ENCODE peak calls at places on chromosomes 1 and 21, in four cellular contexts. One of them, this sample, is unnamed.

GRCh38 chr1:152037920-152038658 is 1.3 kb upstream of the S100A11 start:
- DNase-seq in HCT116: no peak
- DNase-seq in right lobe of liver: no peak
- DNase-seq in stomach: no peak
- DNase-seq in this sample: no peak

GRCh38 chr21:46119565-46120271 is 21.8 kb downstream of the COL6A2 start:
- DNase-seq in stomach: no peak
- DNase-seq in right lobe of liver: peak; percentile 19
- DNase-seq in HCT116: no peak
- DNase-seq in this sample: peak; percentile 58

GRCh38 chr21:28636988-28637691 is 355.5 kb downstream of the LTN1 start:
- DNase-seq in stomach: no peak
- DNase-seq in right lobe of liver: no peak
- DNase-seq in HCT116: no peak
- DNase-seq in this sample: no peak

GRCh38 chr1:27071049-27071416 is 58.4 kb upstream of the TENT5B start:
- DNase-seq in HCT116: no peak
- DNase-seq in stomach: no peak
- DNase-seq in right lobe of liver: no peak
- DNase-seq in this sample: no peak

GRCh38 chr1:192610114-192610958 is 25.6 kb upstream of the RGS13 start:
- DNase-seq in stomach: no peak
- DNase-seq in HCT116: peak; percentile 15
- DNase-seq in right lobe of liver: no peak
- DNase-seq in this sample: no peak

GRCh38 chr1:23242414-23242813 is 25.1 kb upstream of the HTR1D start:
- DNase-seq in stomach: no peak
- DNase-seq in HCT116: peak; percentile 2
- DNase-seq in right lobe of liver: no peak
- DNase-seq in this sample: no peak

GRCh38 chr1:177209357-177209756 is 38.6 kb downstream of the BRINP2 start:
- DNase-seq in right lobe of liver: peak; percentile 42
- DNase-seq in stomach: peak; percentile 54
- DNase-seq in HCT116: no peak
- DNase-seq in this sample: peak; percentile 90

GRCh38 chr1:27382950-27383627 is at the start of gene CD164L2:
- DNase-seq in right lobe of liver: no peak
- DNase-seq in stomach: peak; percentile 85
- DNase-seq in HCT116: no peak
- DNase-seq in this sample: no peak

GRCh38 chr1:172275478-172275877 is 145.0 kb upstream of the C1orf105 start:
- DNase-seq in HCT116: no peak
- DNase-seq in right lobe of liver: no peak
- DNase-seq in stomach: no peak
- DNase-seq in this sample: no peak

GRCh38 chr1:153025797-153026196 is 5.2 kb upstream of the SPRR1B start:
- DNase-seq in stomach: no peak
- DNase-seq in HCT116: no peak
- DNase-seq in right lobe of liver: no peak
- DNase-seq in this sample: no peak

GRCh38 chr1:156413310-156414246 is 44.6 kb downstream of the RHBG start:
- DNase-seq in stomach: no peak
- DNase-seq in HCT116: no peak
- DNase-seq in right lobe of liver: no peak
- DNase-seq in this sample: no peak

GRCh38 chr1:198669023-198669698 is 30.3 kb downstream of the PTPRC start:
- DNase-seq in stomach: no peak
- DNase-seq in right lobe of liver: no peak
- DNase-seq in HCT116: peak; percentile 37
- DNase-seq in this sample: no peak

GRCh38 chr1:20469406-20470076 is 16.5 kb downstream of the CAMK2N1 start:
- DNase-seq in right lobe of liver: no peak
- DNase-seq in stomach: no peak
- DNase-seq in HCT116: no peak
- DNase-seq in this sample: no peak

GRCh38 chr1:165144757-165145397 is 211.6 kb downstream of the LMX1A start:
- DNase-seq in HCT116: peak; percentile 47
- DNase-seq in right lobe of liver: peak; percentile 28
- DNase-seq in stomach: peak; percentile 56
- DNase-seq in this sample: no peak

GRCh38 chr1:192749349-192749748 is 59.5 kb upstream of the RGS2 start:
- DNase-seq in right lobe of liver: no peak
- DNase-seq in stomach: no peak
- DNase-seq in HCT116: no peak
- DNase-seq in this sample: no peak

GRCh38 chr1:183277821-183278735 is 92.0 kb downstream of the LAMC2 start:
- DNase-seq in stomach: peak; percentile 14
- DNase-seq in HCT116: no peak
- DNase-seq in right lobe of liver: no peak
- DNase-seq in this sample: no peak

GRCh38 chr1:18923721-18924610 is 21.6 kb upstream of the ALDH4A1 start:
- DNase-seq in HCT116: no peak
- DNase-seq in right lobe of liver: no peak
- DNase-seq in stomach: no peak
- DNase-seq in this sample: no peak

DNA sequence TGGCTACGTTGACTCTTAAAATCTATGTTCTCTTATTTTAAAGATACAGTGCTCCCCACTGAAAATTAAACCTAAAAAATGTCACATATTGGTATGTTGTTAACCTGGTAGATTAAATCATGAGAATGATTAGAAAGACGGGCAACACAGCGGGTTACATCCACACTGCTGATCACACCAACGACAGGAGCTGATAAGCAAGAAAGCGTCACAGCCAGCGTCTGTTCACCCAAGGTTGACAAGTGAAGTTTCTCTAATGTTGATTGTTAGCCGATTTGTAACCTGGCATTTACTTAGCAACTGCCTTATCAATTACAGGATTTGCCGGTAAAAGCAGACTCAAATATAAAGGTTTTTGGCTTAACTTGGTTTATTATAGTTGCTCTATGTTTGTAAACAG is 149.3 kb downstream of the NR5A2 start:
- DNase-seq in right lobe of liver: no peak
- DNase-seq in HCT116: no peak
- DNase-seq in stomach: no peak
- DNase-seq in this sample: no peak
- TF ChIP-seq CTCF in right lobe of liver: no peak
- TF ChIP-seq CTCF in HCT116: no peak
- TF ChIP-seq CTCF in stomach: no peak
- TF ChIP-seq CTCF in this sample: no peak

DNA sequence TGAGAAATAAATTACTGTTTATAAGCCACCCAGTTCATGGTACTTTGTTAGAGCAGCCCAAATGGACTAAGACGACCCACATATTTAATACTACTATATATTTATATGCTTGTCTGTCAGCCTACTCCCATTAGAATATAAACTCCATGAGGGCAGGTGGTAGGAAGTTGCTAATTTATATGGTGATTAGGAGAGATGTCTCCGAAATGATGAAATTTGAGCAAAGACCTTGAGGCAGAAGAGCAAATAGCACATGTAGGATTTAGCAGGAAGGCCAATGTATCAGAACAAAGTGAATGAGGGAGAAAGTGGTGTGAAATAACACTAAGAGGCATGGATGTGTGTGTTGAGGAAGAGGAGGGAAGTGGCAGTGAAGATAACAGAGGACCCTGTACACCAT is 10.6 kb upstream of the SLFNL1 start:
- DNase-seq in right lobe of liver: no peak
- DNase-seq in HCT116: no peak
- DNase-seq in stomach: no peak
- DNase-seq in this sample: no peak
- H3K4me1 ChIP-seq in right lobe of liver: no peaks in the 10 kb centered on the region
- H3K4me1 ChIP-seq in HCT116: no peaks in the 10 kb centered on the region
- H3K4me1 ChIP-seq in stomach: no peaks in the 10 kb centered on the region
- H3K4me1 ChIP-seq in this sample: no peaks in the 10 kb centered on the region

GRCh38 chr1:39689635-39690034 is 1.6 kb downstream of the HPCAL4 start:
- DNase-seq in right lobe of liver: no peak
- DNase-seq in stomach: no peak
- DNase-seq in HCT116: no peak
- DNase-seq in this sample: no peak

GRCh38 chr1:39692152-39693064 is 1.2 kb upstream of the HPCAL4 start:
- DNase-seq in right lobe of liver: no peak
- DNase-seq in HCT116: no peak
- DNase-seq in stomach: peak; percentile 51
- DNase-seq in this sample: no peak

GRCh38 chr1:39691383-39692151 is at the start of gene HPCAL4:
- DNase-seq in stomach: peak; percentile 96
- DNase-seq in HCT116: peak; percentile 74
- DNase-seq in right lobe of liver: peak; percentile 79
- DNase-seq in this sample: peak; percentile 89

GRCh38 chr1:39690225-39690624 is 1.0 kb downstream of the HPCAL4 start:
- DNase-seq in HCT116: no peak
- DNase-seq in stomach: no peak
- DNase-seq in right lobe of liver: no peak
- DNase-seq in this sample: no peak

DNA sequence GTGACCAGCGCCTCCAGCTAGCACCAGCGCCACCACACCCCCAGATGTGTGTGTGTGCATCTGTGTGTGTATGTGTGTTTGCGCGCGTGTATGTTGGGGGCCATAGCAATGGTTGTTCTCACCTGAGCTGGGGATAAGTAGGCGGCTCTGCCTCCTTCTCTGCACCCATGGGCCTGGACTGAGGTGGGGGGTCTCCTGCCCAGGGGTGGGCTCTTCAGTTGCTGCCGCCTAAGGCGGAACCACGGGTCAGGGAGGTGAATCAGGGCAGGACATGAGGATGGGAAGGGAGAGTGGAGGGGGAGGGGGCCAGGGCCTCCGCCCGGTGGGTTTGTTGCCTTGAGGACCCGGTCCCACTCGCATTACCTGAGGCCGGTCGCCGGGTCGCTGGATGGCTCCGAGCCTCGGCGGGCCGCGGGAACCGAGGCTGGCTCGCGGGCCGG is 270 bp downstream of the HPCAL4 start:
- DNase-seq in HCT116: no peak
- DNase-seq in right lobe of liver: no peak
- DNase-seq in stomach: no peak
- DNase-seq in this sample: no peak
- TF ChIP-seq POLR2A in HCT116: no peak
- TF ChIP-seq POLR2A in right lobe of liver: no peak
- TF ChIP-seq POLR2A in stomach: no peak
- TF ChIP-seq POLR2A in this sample: no peak

DNA sequence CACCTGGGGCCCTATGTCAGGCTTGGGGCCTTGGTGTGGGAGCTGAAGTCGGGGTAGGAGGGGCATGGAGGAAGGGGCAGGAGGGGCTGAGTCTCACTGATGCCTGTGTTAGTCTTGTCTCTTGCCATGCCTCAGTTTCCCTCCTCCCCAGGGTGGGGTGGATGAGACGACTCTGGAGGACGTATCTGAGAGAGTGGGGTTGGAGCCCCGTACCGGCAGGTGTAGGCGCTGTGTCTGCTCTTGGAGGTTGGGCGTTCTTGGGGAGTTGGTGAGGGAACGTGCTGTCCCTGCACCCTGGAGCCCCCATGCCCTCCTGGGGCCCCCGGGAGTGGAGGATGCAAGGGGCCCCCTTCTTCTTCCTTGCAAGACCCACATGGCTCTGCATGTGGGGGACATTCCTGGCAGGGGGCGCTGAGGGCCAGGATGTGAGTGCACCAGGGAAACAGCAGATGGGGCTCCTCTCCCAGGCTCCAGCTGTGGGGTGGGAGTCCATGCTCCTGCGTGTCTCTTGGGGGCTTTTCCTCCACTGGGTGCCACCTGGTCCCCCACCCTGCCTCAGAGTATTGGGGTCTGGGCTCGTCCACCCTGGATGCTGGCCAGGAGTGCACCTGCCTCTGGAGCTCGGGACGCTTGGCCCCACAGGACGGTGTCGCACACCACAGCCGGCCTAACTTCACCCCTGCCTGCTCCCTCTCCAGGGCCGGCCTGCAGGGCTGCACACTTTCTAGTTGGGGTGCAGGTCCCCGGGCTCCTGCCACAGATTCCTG is 1.4 kb upstream of the TNFRSF14 start:
- DNase-seq in HCT116: no peak
- DNase-seq in right lobe of liver: no peak
- DNase-seq in stomach: no peak
- DNase-seq in this sample: no peak
- TF ChIP-seq CTCF in HCT116: peak; percentile 48
- TF ChIP-seq CTCF in right lobe of liver: peak; percentile 50
- TF ChIP-seq CTCF in stomach: no peak
- TF ChIP-seq CTCF in this sample: peak; percentile 14

This sample was measured in sigmoid colon.